ENCODE peak calls at places on chromosomes 1 and 21, in eight cellular contexts. One of them, this sample, is unnamed.

GRCh38 chr1:237239248-237239647 is 197.3 kb downstream of the RYR2 start:
- DNase-seq in suprapubic skin: no peak
- DNase-seq in cardiac fibroblast: no peak
- DNase-seq in spleen: no peak
- DNase-seq in upper lobe of right lung: no peak
- DNase-seq in PC-9: no peak
- DNase-seq in HCT116: no peak
- DNase-seq in brain microvascular endothelial cell: no peak
- DNase-seq in this sample: no peak

GRCh38 chr21:26394341-26394740 is 178.7 kb downstream of the CYYR1 start:
- DNase-seq in suprapubic skin: no peak
- DNase-seq in cardiac fibroblast: no peak
- DNase-seq in spleen: no peak
- DNase-seq in upper lobe of right lung: no peak
- DNase-seq in PC-9: no peak
- DNase-seq in HCT116: no peak
- DNase-seq in brain microvascular endothelial cell: peak
- DNase-seq in this sample: no peak

GRCh38 chr1:177665935-177666334 is 303.9 kb downstream of the SEC16B start:
- DNase-seq in suprapubic skin: no peak
- DNase-seq in cardiac fibroblast: no peak
- DNase-seq in spleen: no peak
- DNase-seq in upper lobe of right lung: no peak
- DNase-seq in PC-9: no peak
- DNase-seq in HCT116: no peak
- DNase-seq in brain microvascular endothelial cell: no peak
- DNase-seq in this sample: no peak

GRCh38 chr1:92211166-92211565 is 6.5 kb upstream of the C1orf146 start:
- DNase-seq in suprapubic skin: no peak
- DNase-seq in cardiac fibroblast: peak
- DNase-seq in spleen: no peak
- DNase-seq in upper lobe of right lung: no peak
- DNase-seq in PC-9: no peak
- DNase-seq in HCT116: no peak
- DNase-seq in brain microvascular endothelial cell: peak
- DNase-seq in this sample: peak

GRCh38 chr1:46285730-46286477 is 17.5 kb downstream of the LRRC41 start:
- DNase-seq in suprapubic skin: no peak
- DNase-seq in cardiac fibroblast: no peak
- DNase-seq in spleen: no peak
- DNase-seq in upper lobe of right lung: peak
- DNase-seq in PC-9: no peak
- DNase-seq in HCT116: no peak
- DNase-seq in brain microvascular endothelial cell: no peak
- DNase-seq in this sample: no peak

GRCh38 chr1:194289569-194290266 is 1103.3 kb upstream of the B3GALT2 start:
- DNase-seq in suprapubic skin: no peak
- DNase-seq in cardiac fibroblast: no peak
- DNase-seq in spleen: no peak
- DNase-seq in upper lobe of right lung: no peak
- DNase-seq in PC-9: no peak
- DNase-seq in HCT116: no peak
- DNase-seq in brain microvascular endothelial cell: no peak
- DNase-seq in this sample: no peak

GRCh38 chr1:23562138-23562819 is 3.0 kb upstream of the ID3 start:
- DNase-seq in suprapubic skin: peak
- DNase-seq in cardiac fibroblast: peak
- DNase-seq in spleen: peak
- DNase-seq in upper lobe of right lung: peak
- DNase-seq in PC-9: peak
- DNase-seq in HCT116: peak
- DNase-seq in brain microvascular endothelial cell: peak
- DNase-seq in this sample: peak

GRCh38 chr1:34140011-34140676 is 24.9 kb downstream of the CSMD2 start:
- DNase-seq in suprapubic skin: peak
- DNase-seq in cardiac fibroblast: no peak
- DNase-seq in spleen: no peak
- DNase-seq in upper lobe of right lung: no peak
- DNase-seq in PC-9: no peak
- DNase-seq in HCT116: no peak
- DNase-seq in brain microvascular endothelial cell: no peak
- DNase-seq in this sample: no peak

GRCh38 chr1:58165073-58165472 is 381.5 kb downstream of the OMA1 start:
- DNase-seq in suprapubic skin: no peak
- DNase-seq in cardiac fibroblast: no peak
- DNase-seq in spleen: no peak
- DNase-seq in upper lobe of right lung: no peak
- DNase-seq in PC-9: no peak
- DNase-seq in HCT116: no peak
- DNase-seq in brain microvascular endothelial cell: no peak
- DNase-seq in this sample: no peak

GRCh38 chr21:17488620-17489019 is 24.2 kb upstream of the CXADR start:
- DNase-seq in suprapubic skin: no peak
- DNase-seq in cardiac fibroblast: no peak
- DNase-seq in spleen: no peak
- DNase-seq in upper lobe of right lung: no peak
- DNase-seq in PC-9: no peak
- DNase-seq in HCT116: no peak
- DNase-seq in brain microvascular endothelial cell: no peak
- DNase-seq in this sample: no peak

GRCh38 chr1:41844255-41844654 is 74.5 kb downstream of the HIVEP3 start:
- DNase-seq in suprapubic skin: no peak
- DNase-seq in cardiac fibroblast: no peak
- DNase-seq in spleen: no peak
- DNase-seq in upper lobe of right lung: no peak
- DNase-seq in PC-9: no peak
- DNase-seq in HCT116: no peak
- DNase-seq in brain microvascular endothelial cell: no peak
- DNase-seq in this sample: no peak

DNA sequence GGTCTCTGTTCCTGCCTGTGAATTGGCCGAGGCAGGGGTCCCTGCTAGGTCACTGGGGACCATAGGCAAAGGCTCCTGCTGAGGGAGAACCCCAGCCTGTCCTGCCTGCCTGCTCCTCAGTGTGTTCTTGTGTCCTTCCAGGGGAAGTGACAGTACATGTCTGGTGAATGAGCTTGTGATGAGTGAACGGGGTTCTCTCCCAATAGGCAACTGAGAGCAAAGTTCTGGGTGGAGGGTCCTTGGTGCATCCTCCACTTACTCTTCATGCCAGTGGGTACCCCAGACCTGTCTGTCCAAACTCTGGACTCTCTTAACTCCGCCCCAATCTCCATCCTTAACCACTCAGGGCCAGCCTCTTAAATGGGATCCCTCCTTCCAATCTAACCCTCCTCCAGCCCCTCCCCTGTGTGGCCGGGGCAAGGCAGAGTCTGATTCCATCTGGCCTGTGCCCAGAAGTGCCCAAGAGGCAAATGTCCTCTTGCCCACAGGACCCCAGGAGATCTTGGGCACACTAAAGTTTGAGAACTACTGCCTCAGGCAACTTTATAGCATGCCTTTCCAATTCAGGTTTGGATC is 2.0 kb downstream of the XKR8 start:
- DNase-seq in suprapubic skin: no peak
- DNase-seq in cardiac fibroblast: peak
- DNase-seq in spleen: no peak
- DNase-seq in upper lobe of right lung: no peak
- DNase-seq in PC-9: no peak
- DNase-seq in HCT116: no peak
- DNase-seq in brain microvascular endothelial cell: no peak
- DNase-seq in this sample: no peak
- H3K4me3 ChIP-seq in suprapubic skin: peak
- H3K4me3 ChIP-seq in cardiac fibroblast: no peak
- H3K4me3 ChIP-seq in spleen: no peak
- H3K4me3 ChIP-seq in upper lobe of right lung: no peak
- H3K4me3 ChIP-seq in PC-9: no peak
- H3K4me3 ChIP-seq in HCT116: no peak
- H3K4me3 ChIP-seq in brain microvascular endothelial cell: no peak
- H3K4me3 ChIP-seq in this sample: peak

GRCh38 chr1:160877221-160877620 is 7.8 kb downstream of the ITLN1 start:
- DNase-seq in suprapubic skin: no peak
- DNase-seq in cardiac fibroblast: no peak
- DNase-seq in spleen: no peak
- DNase-seq in upper lobe of right lung: no peak
- DNase-seq in PC-9: no peak
- DNase-seq in HCT116: no peak
- DNase-seq in brain microvascular endothelial cell: no peak
- DNase-seq in this sample: no peak
- TF ChIP-seq CTCF in suprapubic skin: no peak
- TF ChIP-seq CTCF in cardiac fibroblast: no peak
- TF ChIP-seq CTCF in spleen: peak
- TF ChIP-seq CTCF in upper lobe of right lung: peak
- TF ChIP-seq CTCF in PC-9: no peak
- TF ChIP-seq CTCF in HCT116: peak
- TF ChIP-seq CTCF in brain microvascular endothelial cell: no peak
- TF ChIP-seq CTCF in this sample: no peak

GRCh38 chr1:151514366-151514765 is 3.2 kb downstream of the CGN start:
- DNase-seq in suprapubic skin: no peak
- DNase-seq in cardiac fibroblast: no peak
- DNase-seq in spleen: no peak
- DNase-seq in upper lobe of right lung: no peak
- DNase-seq in PC-9: no peak
- DNase-seq in HCT116: no peak
- DNase-seq in brain microvascular endothelial cell: no peak
- DNase-seq in this sample: no peak
- H3K4me3 ChIP-seq in suprapubic skin: no peak
- H3K4me3 ChIP-seq in cardiac fibroblast: no peak
- H3K4me3 ChIP-seq in spleen: no peak
- H3K4me3 ChIP-seq in upper lobe of right lung: peak
- H3K4me3 ChIP-seq in PC-9: peak
- H3K4me3 ChIP-seq in HCT116: no peak
- H3K4me3 ChIP-seq in brain microvascular endothelial cell: no peak
- H3K4me3 ChIP-seq in this sample: no peak

GRCh38 chr1:10867138-10867721 is 70.8 kb upstream of the CASZ1 start:
- DNase-seq in suprapubic skin: no peak
- DNase-seq in cardiac fibroblast: peak
- DNase-seq in spleen: peak
- DNase-seq in upper lobe of right lung: peak
- DNase-seq in PC-9: peak
- DNase-seq in HCT116: no peak
- DNase-seq in brain microvascular endothelial cell: peak
- DNase-seq in this sample: no peak
- TF ChIP-seq CTCF in suprapubic skin: peak
- TF ChIP-seq CTCF in cardiac fibroblast: no peak
- TF ChIP-seq CTCF in spleen: peak
- TF ChIP-seq CTCF in upper lobe of right lung: peak
- TF ChIP-seq CTCF in PC-9: peak
- TF ChIP-seq CTCF in HCT116: peak
- TF ChIP-seq CTCF in brain microvascular endothelial cell: no peak
- TF ChIP-seq CTCF in this sample: peak